ENCODE peak calls at places on chromosomes 2 and 18, in seven cellular contexts. M is HFFc6; L is NB4; F is A549; R is ovary; J is spleen; O is CD8-positive, alpha-beta T cell. I is an unnamed sample.

GRCh38 chr2:69393963-69394362 is 6.9 kb upstream of the GFPT1 start:
- DNase-seq in M (no peak), J (no peak), F (no peak), R (no peak), L (no peak), O (no peak), I (no peak)

GRCh38 chr2:128306931-128307460 is 11.7 kb downstream of the HS6ST1 start:
- DNase-seq in L (no peak), M (no peak), R (peak), O (no peak), J (peak), F (no peak), I (no peak)

GRCh38 chr2:12717191-12717987 is 653 bp downstream of the TRIB2 start:
- DNase-seq in F (peak), J (peak), O (peak), M (peak), R (peak), L (peak), I (no peak)

GRCh38 chr2:26506279-26506678 is 28.4 kb upstream of the OTOF start:
- DNase-seq in O (no peak), F (no peak), J (peak), M (no peak), R (no peak), L (no peak), I (no peak)

GRCh38 chr18:43271593-43272432 is 5.5 kb downstream of the SYT4 start:
- DNase-seq in O (no peak), J (no peak), F (no peak), L (peak), M (peak), R (no peak), I (no peak)

GRCh38 chr2:220460257-220460985 is 833.0 kb downstream of the SLC4A3 start:
- DNase-seq in F (no peak), O (no peak), L (peak), J (no peak), R (no peak), M (peak), I (no peak)

GRCh38 chr18:21391074-21391673 is 149.1 kb downstream of the GREB1L start:
- DNase-seq in F (peak), O (no peak), M (peak), L (no peak), J (no peak), R (no peak), I (no peak)

GRCh38 chr2:105691942-105692341 is 52.8 kb upstream of the NCK2 start:
- DNase-seq in R (no peak), O (no peak), J (no peak), M (no peak), F (no peak), L (no peak), I (no peak)

GRCh38 chr2:238152811-238153688 is 5.7 kb upstream of the ERFE start:
- DNase-seq in J (no peak), O (no peak), R (no peak), M (no peak), F (no peak), L (no peak), I (no peak)
- TF ChIP-seq CTCF in J (no peak), O (no peak), R (no peak), M (peak), F (no peak), L (peak), I (no peak)

DNA sequence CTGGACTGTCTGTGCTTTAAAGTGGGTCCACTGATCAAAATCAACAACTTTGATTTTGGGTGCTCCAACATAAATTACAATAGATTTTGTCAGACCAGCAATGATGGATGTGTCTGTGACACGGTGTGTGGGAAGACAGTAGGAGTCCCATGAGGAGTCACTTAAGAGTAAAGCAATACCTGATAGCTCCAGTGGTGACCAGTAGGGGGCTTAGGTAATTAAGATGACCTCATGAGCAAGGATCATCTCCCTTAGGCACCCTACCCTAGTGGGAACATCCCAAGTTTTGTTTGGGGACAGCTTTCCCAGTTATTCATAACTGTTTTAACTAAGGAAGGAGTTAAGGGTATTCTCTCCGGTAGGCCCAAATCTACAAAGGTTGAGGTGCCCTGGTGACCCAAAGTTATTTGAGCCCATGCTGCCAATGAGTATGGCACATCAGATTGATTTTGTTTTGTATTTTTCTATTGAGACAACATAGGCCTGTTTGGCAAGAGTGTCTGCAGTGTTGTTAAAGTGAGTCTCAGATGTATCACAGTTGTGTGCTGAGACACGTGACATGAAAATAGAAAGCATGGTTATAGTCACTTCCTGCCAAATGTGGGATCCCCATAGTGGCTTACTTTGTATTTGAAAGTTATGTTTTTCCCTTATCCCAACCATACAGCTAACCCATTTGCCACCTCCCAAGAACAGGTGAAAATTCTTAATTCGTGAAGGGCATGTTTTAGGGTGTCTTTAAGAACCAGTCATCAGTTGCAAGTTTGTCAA is 1337.6 kb upstream of the SLC39A10 start:
- DNase-seq in J (no peak), O (no peak), L (peak), M (no peak), F (no peak), R (no peak), I (no peak)
- TF ChIP-seq CTCF in J (no peak), O (no peak), L (peak), M (no peak), F (no peak), R (no peak), I (no peak)

GRCh38 chr2:84223191-84223590 is 235.9 kb downstream of the SUCLG1 start:
- DNase-seq in O (no peak), J (no peak), R (no peak), F (no peak), M (no peak), L (no peak), I (no peak)
- TF ChIP-seq CTCF in O (no peak), J (no peak), R (no peak), F (no peak), M (no peak), L (no peak), I (no peak)

DNA sequence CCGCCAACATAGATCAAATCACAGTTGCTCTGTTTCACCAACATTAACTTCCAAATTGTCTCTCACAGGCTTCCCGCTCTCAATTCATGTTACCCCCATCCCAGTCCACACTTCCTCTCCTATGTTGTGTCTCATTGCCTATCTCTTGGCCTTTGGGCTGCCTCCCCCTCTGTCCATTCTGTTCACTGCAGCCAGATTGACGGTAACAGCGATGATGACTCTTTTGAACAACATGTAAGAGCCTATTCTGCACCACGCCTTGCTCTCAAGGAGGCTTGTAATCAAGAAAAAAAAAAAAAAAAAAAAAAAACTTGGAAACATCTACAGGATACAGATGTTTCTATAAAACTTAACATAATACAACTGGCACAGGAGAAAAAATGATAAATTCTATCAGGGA is 77.3 kb upstream of the RMDN2 start:
- DNase-seq in R (no peak), M (no peak), O (no peak), J (no peak), F (no peak), L (no peak), I (no peak)
- TF ChIP-seq CTCF in R (no peak), M (no peak), O (no peak), J (no peak), F (no peak), L (no peak), I (no peak)

DNA sequence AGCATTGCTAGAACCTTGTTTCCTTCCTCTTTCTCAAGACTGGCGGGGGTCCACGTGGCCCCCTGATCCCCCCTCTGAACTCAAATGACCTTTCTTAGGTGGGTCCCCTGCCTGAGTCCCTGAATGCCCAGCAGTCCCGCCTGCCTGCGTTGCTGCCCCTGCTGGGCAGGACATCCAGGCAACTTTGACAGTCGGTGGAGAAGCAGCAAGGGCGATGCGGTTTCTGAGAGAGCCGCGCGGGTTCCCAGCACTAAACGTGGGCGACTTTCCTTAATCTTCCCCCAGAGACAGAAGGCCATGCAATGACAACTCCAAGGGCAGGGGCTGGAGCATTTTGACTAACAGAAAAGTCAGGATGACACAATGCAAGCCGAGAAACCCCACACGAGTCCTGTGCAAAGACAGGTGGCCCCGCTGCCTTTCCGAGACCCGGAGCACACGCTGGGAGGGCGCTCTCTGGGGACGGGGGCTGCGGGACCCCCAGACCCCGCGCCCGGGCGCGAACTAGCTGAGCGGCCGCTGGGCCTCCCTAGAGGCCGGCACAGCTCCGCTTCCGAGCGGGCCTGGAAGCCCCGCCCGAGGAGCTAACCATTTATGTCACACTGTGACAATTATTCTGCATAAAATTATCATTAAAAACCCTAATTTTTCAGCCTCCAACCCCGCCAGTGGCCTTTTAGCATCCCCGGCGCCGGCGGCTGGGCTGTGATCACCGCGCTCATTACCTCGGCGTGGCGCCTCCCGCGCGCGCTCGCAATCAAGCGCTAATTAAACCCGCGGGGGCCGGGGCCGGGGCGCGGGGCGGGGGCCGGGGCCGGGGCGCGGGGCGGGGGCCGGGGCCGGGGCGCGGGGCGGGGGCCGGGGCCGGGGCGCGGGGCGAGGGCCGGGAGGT is 27.4 kb downstream of the ASB18 start:
- DNase-seq in F (peak), O (no peak), L (no peak), M (no peak), J (no peak), R (no peak), I (no peak)
- TF ChIP-seq CTCF in F (no peak), O (no peak), L (no peak), M (no peak), J (no peak), R (no peak), I (no peak)

I was measured in omental fat pad.